ENCODE peak calls at places on chromosomes 2 and 18, in six cellular contexts. P is mammary epithelial cell; K is CD8-positive, alpha-beta memory T cell; I is H1; E is mesendoderm; V is left ventricle myocardium inferior. U is an unnamed sample.
A peak's percentile ranks its signal among the peaks of the same experiment; 100 is the strongest.

GRCh38 chr2:20520128-20520527 is 73.3 kb downstream of the RHOB start:
- DNase-seq in V (no peak), P (no peak), E (no peak), I (no peak), K (no peak), U (no peak)

GRCh38 chr2:109364212-109364611 is 235.2 kb downstream of the SH3RF3 start:
- DNase-seq in V (no peak), E (no peak), K (no peak), P (no peak), I (no peak), U (no peak)

GRCh38 chr2:36404754-36405153 is 49.2 kb downstream of the CRIM1 start:
- DNase-seq in P (no peak), K (no peak), I (no peak), E (no peak), V (no peak), U (no peak)

GRCh38 chr2:112784199-112785189 is at the start of gene IL1A:
- DNase-seq in I (no peak), E (peak; percentile 82), K (no peak), V (no peak), P (peak; percentile 93), U (no peak)

GRCh38 chr2:136238552-136239346 is 120.8 kb upstream of the CXCR4 start:
- DNase-seq in V (no peak), E (peak; percentile 66), K (peak; percentile 38), P (peak; percentile 54), I (no peak), U (peak; percentile 58)

GRCh38 chr2:46183426-46183825 is 113.8 kb upstream of the EPAS1 start:
- DNase-seq in I (no peak), E (no peak), K (no peak), V (no peak), P (no peak), U (no peak)

GRCh38 chr2:102235042-102235473 is 48.2 kb downstream of the IL1RL2 start:
- DNase-seq in K (no peak), E (no peak), I (peak; percentile 34), P (no peak), V (no peak), U (no peak)

GRCh38 chr2:39949131-39949530 is 170.1 kb upstream of the THUMPD2 start:
- DNase-seq in K (no peak), V (no peak), E (no peak), I (no peak), P (no peak), U (no peak)

GRCh38 chr2:20390524-20391123 is 40.0 kb upstream of the PUM2 start:
- DNase-seq in K (no peak), P (no peak), E (no peak), I (no peak), V (no peak), U (no peak)

GRCh38 chr18:35892118-35892517 is 80.4 kb upstream of the RMP24 start:
- DNase-seq in V (no peak), E (no peak), K (no peak), P (no peak), I (no peak), U (no peak)

GRCh38 chr2:46239175-46239846 is 57.9 kb upstream of the EPAS1 start:
- DNase-seq in I (no peak), V (no peak), P (no peak), E (no peak), K (no peak), U (no peak)

GRCh38 chr2:47891369-47892337 is 14.6 kb downstream of the FBXO11 start:
- DNase-seq in K (no peak), E (no peak), I (no peak), P (peak; percentile 44), V (no peak), U (no peak)

GRCh38 chr2:40130251-40130994 is 321.5 kb downstream of the SLC8A1 start:
- DNase-seq in V (peak; percentile 59), E (peak; percentile 8), P (no peak), K (no peak), I (no peak), U (no peak)

GRCh38 chr2:205879362-205879761 is 197.1 kb downstream of the NRP2 start:
- DNase-seq in P (no peak), I (no peak), K (no peak), E (no peak), V (no peak), U (no peak)

GRCh38 chr2:9288233-9288632 is 81.6 kb downstream of the ASAP2 start:
- DNase-seq in P (peak; percentile 95), V (no peak), E (no peak), I (no peak), K (no peak), U (no peak)

GRCh38 chr2:116366212-116366611 is 1448.3 kb upstream of the DDX18 start:
- DNase-seq in K (no peak), E (no peak), P (no peak), V (no peak), I (no peak), U (no peak)

DNA sequence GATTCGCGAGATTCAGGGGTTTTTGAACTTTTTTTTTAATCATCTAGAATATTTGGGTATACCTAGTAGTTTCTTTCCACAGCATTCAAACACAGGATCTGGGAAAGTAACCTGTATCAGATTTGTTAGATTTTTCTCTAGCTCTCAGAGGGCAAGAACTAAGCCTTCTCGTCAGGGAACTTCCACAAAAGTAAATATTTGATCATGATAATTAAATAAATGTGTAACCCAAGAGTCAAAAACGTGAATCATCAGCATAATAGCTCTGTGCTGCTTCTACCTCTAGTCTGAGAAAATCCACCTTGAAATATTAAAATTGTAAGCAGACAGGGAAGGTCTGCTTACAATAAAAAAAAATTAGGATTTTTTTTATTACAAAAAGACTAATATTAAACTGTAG is 225.7 kb upstream of the SPOPL start:
- DNase-seq in I (no peak), P (peak; percentile 25), K (no peak), V (no peak), E (no peak), U (no peak)
- H3K4me1 ChIP-seq in I (peaks cover 31% of the 10 kb centered on the region), P (peaks cover 13% of the 10 kb centered on the region), K (no peaks in the 10 kb centered on the region), V (no peaks in the 10 kb centered on the region), E (peaks cover 7% of the 10 kb centered on the region), U (peaks cover 21% of the 10 kb centered on the region)

DNA sequence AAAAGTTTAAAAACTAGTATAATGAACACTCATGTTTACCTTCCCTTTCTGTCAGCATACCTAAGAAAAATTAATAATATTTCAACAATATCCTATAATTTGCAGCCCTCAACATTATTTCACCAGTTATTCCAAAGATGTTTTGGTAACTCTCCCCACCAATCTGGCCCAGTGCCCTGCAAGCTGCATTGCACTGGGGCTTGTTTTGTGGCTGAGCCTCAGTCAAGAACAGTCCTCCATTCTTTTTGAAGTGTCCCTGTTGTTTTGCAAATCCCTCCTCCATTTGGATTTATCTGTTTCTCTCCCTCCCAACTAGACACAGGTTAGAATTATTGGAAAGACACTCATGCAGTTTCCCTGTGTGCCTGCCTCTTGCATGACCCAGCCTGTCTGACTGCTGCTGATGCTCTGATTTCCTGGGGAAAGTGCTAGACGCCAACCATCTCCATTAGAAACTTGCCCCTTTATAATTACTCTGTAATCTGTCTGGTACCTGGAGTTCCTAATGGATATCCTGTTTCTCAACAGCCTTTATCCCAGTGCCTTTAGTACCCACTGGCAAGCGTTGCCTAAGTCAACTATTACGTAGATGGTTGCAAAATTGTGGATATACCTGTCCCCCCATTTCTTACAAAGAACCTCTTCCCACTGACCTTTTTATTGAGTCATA is 60.2 kb downstream of the EIF5B start:
- DNase-seq in E (no peak), V (no peak), K (no peak), I (no peak), P (no peak), U (no peak)
- H3K36me3 ChIP-seq in E (peaks cover 8% of the 10 kb centered on the region), V (peaks cover 98% of the 10 kb centered on the region), K (peaks cover 76% of the 10 kb centered on the region), I (peaks cover 47% of the 10 kb centered on the region), P (peaks cover 46% of the 10 kb centered on the region), U (peaks cover 41% of the 10 kb centered on the region)

DNA sequence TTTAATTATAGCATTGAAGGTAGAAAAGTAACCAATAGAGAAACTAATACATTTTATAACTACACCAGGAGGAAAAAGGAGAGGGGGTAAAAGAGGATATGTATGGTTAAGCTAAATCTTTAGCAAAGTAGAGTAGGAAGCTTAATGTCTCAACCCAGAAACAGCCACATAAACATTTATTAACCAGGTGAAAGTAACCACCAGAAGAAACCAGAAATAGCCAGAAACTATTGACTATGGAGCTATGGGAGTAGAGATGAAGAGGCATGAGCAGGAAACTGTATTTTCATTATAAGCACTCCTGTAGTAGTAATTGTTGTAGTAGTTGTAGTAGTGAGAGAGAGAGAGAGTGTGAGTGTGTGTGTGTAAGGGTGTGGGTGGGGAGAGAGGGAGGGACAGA is 617.5 kb upstream of the CHAC2 start:
- DNase-seq in P (no peak), I (no peak), E (no peak), V (no peak), K (no peak), U (no peak)
- H3K27ac ChIP-seq in P (no peak overlapping the region), I (no peak overlapping the region), E (no peak overlapping the region), V (no peak overlapping the region), K (no peak overlapping the region), U (no peak overlapping the region)

DNA sequence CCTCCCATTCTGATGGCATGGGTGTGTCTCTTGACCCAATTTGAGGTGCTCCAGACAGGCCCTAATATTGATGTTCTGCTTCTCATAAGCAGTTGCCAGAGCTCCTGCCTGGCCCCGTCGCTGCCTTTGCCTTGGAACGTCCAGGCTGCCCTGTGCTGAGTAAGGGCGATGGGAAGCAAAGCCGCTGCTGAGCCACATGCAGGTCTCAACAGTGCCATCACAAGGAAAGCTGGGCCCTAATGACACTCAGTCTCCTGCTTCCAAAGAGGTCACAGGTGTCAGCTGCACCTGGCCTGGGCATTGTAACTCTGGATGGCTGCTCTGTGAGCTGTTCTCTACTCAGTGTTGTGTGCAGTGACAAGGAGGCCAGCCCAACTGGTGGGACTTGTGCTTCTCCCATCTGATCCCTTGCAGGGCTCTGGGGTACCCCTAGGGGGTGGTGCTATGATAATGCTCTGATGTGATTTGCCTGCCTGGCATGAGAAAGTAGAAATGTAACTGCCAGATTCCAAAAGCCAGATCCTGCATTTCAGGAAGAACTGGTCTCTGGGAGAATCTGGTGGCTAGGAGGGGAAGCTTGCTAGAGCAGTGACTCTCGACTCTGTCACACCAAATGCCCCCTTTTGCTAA is 8.7 kb downstream of the TTC39C start:
- DNase-seq in I (peak; percentile 62), E (peak; percentile 87), P (no peak), K (no peak), V (no peak), U (no peak)
- H3K4me1 ChIP-seq in I (peaks cover 17% of the 10 kb centered on the region), E (peaks cover under 1% of the 10 kb centered on the region), P (peaks cover 32% of the 10 kb centered on the region), K (peaks cover 88% of the 10 kb centered on the region), V (no peaks in the 10 kb centered on the region), U (no peaks in the 10 kb centered on the region)

DNA sequence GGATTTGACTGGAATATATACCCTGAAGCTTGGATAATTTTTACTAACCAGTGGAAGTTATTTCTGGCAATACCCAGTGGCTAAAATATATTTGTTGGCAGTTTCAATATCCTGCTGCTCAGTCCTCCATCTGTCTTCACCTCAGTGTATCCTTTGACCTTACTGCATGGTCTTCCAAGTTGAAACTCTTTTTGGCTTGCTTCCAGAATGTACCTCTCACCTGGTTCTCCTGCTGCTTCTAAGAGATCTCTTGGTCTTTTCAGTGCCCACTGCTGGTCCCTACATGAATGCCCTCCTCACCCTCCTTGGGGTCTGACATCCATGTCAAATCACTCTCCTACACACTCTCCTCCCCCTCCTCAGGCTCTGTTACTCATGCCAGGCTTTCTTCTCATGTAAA is 4.8 kb upstream of the KDM3A start:
- DNase-seq in E (no peak), P (no peak), K (no peak), V (no peak), I (no peak), U (no peak)
- H3K36me3 ChIP-seq in E (no peaks in the 10 kb centered on the region), P (no peaks in the 10 kb centered on the region), K (no peaks in the 10 kb centered on the region), V (no peaks in the 10 kb centered on the region), I (no peaks in the 10 kb centered on the region), U (no peaks in the 10 kb centered on the region)

GRCh38 chr2:200252661-200253067 is 53.8 kb upstream of the SPATS2L start:
- DNase-seq in V (no peak), P (peak; percentile 30), K (no peak), I (no peak), E (peak; percentile 54), U (no peak)
- H3K27ac ChIP-seq in V (peak overlapping the region; percentile 38), P (no peak overlapping the region), K (no peak overlapping the region), I (no peak overlapping the region), E (no peak overlapping the region), U (no peak overlapping the region)

GRCh38 chr2:10384089-10384734 is 63.9 kb downstream of the ODC1 start:
- DNase-seq in E (no peak), V (no peak), K (no peak), I (no peak), P (no peak), U (no peak)
- H3K4me1 ChIP-seq in E (peaks cover 18% of the 10 kb centered on the region), V (peaks cover 78% of the 10 kb centered on the region), K (peaks cover 73% of the 10 kb centered on the region), I (peaks cover 13% of the 10 kb centered on the region), P (peaks cover 19% of the 10 kb centered on the region), U (peaks cover 44% of the 10 kb centered on the region)

U was measured in kidney.